ENCODE peak calls at places on chromosomes 6 and 20, in six cellular contexts. One of them, this sample, is unnamed.

GRCh38 chr6:145116591-145117178 is 618.6 kb downstream of the EPM2A start:
- DNase-seq in retina: no peak
- DNase-seq in NCI-H524: no peak
- DNase-seq in NCI-H510A: no peak
- DNase-seq in SK-MEL-5: no peak
- DNase-seq in fibroblast of pulmonary artery: no peak
- DNase-seq in this sample: no peak

GRCh38 chr6:1001655-1002349 is 308.9 kb upstream of the EXOC2 start:
- DNase-seq in retina: no peak
- DNase-seq in NCI-H524: no peak
- DNase-seq in NCI-H510A: no peak
- DNase-seq in SK-MEL-5: no peak
- DNase-seq in fibroblast of pulmonary artery: no peak
- DNase-seq in this sample: no peak

GRCh38 chr6:113578691-113579090 is 278.5 kb upstream of the MARCKS start:
- DNase-seq in retina: no peak
- DNase-seq in NCI-H524: no peak
- DNase-seq in NCI-H510A: no peak
- DNase-seq in SK-MEL-5: no peak
- DNase-seq in fibroblast of pulmonary artery: no peak
- DNase-seq in this sample: no peak

GRCh38 chr6:50655848-50656453 is 57.4 kb upstream of the TFAP2D start:
- DNase-seq in retina: no peak
- DNase-seq in NCI-H524: peak; percentile 17
- DNase-seq in NCI-H510A: no peak
- DNase-seq in SK-MEL-5: peak; percentile 37
- DNase-seq in fibroblast of pulmonary artery: peak; percentile 7
- DNase-seq in this sample: no peak

GRCh38 chr20:51354191-51354768 is 188.2 kb downstream of the NFATC2 start:
- DNase-seq in retina: no peak
- DNase-seq in NCI-H524: no peak
- DNase-seq in NCI-H510A: no peak
- DNase-seq in SK-MEL-5: no peak
- DNase-seq in fibroblast of pulmonary artery: no peak
- DNase-seq in this sample: no peak

GRCh38 chr6:3227363-3228045 is at the start of gene TUBB2B:
- DNase-seq in retina: peak; percentile 97
- DNase-seq in NCI-H524: peak; percentile 92
- DNase-seq in NCI-H510A: peak; percentile 69
- DNase-seq in SK-MEL-5: no peak
- DNase-seq in fibroblast of pulmonary artery: no peak
- DNase-seq in this sample: no peak

GRCh38 chr20:53608456-53609413 is 15.1 kb upstream of the ZNF217 start:
- DNase-seq in retina: no peak
- DNase-seq in NCI-H524: no peak
- DNase-seq in NCI-H510A: no peak
- DNase-seq in SK-MEL-5: no peak
- DNase-seq in fibroblast of pulmonary artery: no peak
- DNase-seq in this sample: peak; percentile 35

GRCh38 chr6:99349620-99350141 is at the start of gene FAXC:
- DNase-seq in retina: peak; percentile 75
- DNase-seq in NCI-H524: peak; percentile 58
- DNase-seq in NCI-H510A: peak; percentile 64
- DNase-seq in SK-MEL-5: peak; percentile 42
- DNase-seq in fibroblast of pulmonary artery: peak; percentile 13
- DNase-seq in this sample: peak; percentile 70

GRCh38 chr20:21505810-21506530 is 7.9 kb downstream of the NKX2-2 start:
- DNase-seq in retina: peak; percentile 93
- DNase-seq in NCI-H524: no peak
- DNase-seq in NCI-H510A: no peak
- DNase-seq in SK-MEL-5: peak; percentile 66
- DNase-seq in fibroblast of pulmonary artery: peak; percentile 49
- DNase-seq in this sample: no peak

This sample was measured in cerebellar cortex.